ENCODE peak calls at places on chromosomes 4 and X, in four cellular contexts. Z is HT1080, D is NCI-H1930, G is lower leg skin. E is an unnamed sample.

GRCh38 chr4:156949373-156949814 is 22.2 kb downstream of the PDGFC start:
- DNase-seq in Z (peak; percentile 87), D (no peak), G (no peak), E (no peak)

GRCh38 chrX:123830309-123830708 is 29.5 kb upstream of the XIAP start:
- DNase-seq in Z (no peak), D (no peak), G (no peak), E (no peak)

GRCh38 chrX:23694606-23695005 is 27.3 kb downstream of the PRDX4 start:
- DNase-seq in Z (peak; percentile 1), D (peak; percentile 18), G (peak; percentile 89), E (peak; percentile 0)

GRCh38 chr4:89099034-89099433 is 12.3 kb upstream of the TIGD2 start:
- DNase-seq in Z (no peak), D (no peak), G (no peak), E (no peak)

GRCh38 chr4:165359501-165359900 is 19.3 kb upstream of the CPE start:
- DNase-seq in Z (peak; percentile 52), D (no peak), G (no peak), E (no peak)

GRCh38 chr4:47675810-47676209 is 162.1 kb downstream of the CORIN start:
- DNase-seq in Z (no peak), D (no peak), G (no peak), E (no peak)

GRCh38 chrX:44088755-44089154 is 115.6 kb upstream of the NDP start:
- DNase-seq in Z (no peak), D (no peak), G (no peak), E (no peak)

GRCh38 chr4:65599335-65599734 is 71.0 kb downstream of the EPHA5 start:
- DNase-seq in Z (peak; percentile 16), D (no peak), G (no peak), E (no peak)

GRCh38 chrX:13177921-13178320 is 133.5 kb upstream of the FAM9C start:
- DNase-seq in Z (no peak), D (no peak), G (no peak), E (no peak)

GRCh38 chr4:160371446-160371845 is 1268.6 kb downstream of the RAPGEF2 start:
- DNase-seq in Z (no peak), D (no peak), G (no peak), E (no peak)

GRCh38 chrX:68692651-68693050 is 45.2 kb downstream of the STARD8 start:
- DNase-seq in Z (peak; percentile 75), D (no peak), G (no peak), E (no peak)

GRCh38 chrX:154718607-154719006 is 32.3 kb downstream of the GAB3 start:
- DNase-seq in Z (no peak), D (no peak), G (no peak), E (no peak)

GRCh38 chr4:125979868-125980412 is 665.2 kb downstream of the FAT4 start:
- DNase-seq in Z (no peak), D (no peak), G (no peak), E (no peak)

E was measured in NCI-H1048.